ENCODE peak calls at places on chromosome 21, in nine cellular contexts. One of them, this sample, is unnamed.

GRCh38 chr21:45041351-45041805 is 33.0 kb upstream of the ADARB1 start:
- DNase-seq in tibial artery: peak; percentile 95
- DNase-seq in pancreas: peak; percentile 20
- DNase-seq in fibroblast of pulmonary artery: peak; percentile 85
- DNase-seq in astrocyte of the spinal cord: peak; percentile 71
- DNase-seq in GM23338: no peak
- DNase-seq in cardiac muscle cell: no peak
- DNase-seq in sigmoid colon: peak; percentile 94
- DNase-seq in fibroblast of lung: peak; percentile 88
- DNase-seq in this sample: no peak

GRCh38 chr21:38027901-38028300 is 111.6 kb upstream of the KCNJ6 start:
- DNase-seq in astrocyte of the spinal cord: no peak
- DNase-seq in GM23338: no peak
- DNase-seq in cardiac muscle cell: no peak
- DNase-seq in pancreas: no peak
- DNase-seq in tibial artery: no peak
- DNase-seq in fibroblast of pulmonary artery: peak; percentile 64
- DNase-seq in fibroblast of lung: no peak
- DNase-seq in sigmoid colon: no peak
- DNase-seq in this sample: no peak

GRCh38 chr21:34841154-34841553 is 172.4 kb downstream of the CLIC6 start:
- DNase-seq in GM23338: no peak
- DNase-seq in cardiac muscle cell: no peak
- DNase-seq in fibroblast of pulmonary artery: no peak
- DNase-seq in sigmoid colon: no peak
- DNase-seq in fibroblast of lung: no peak
- DNase-seq in pancreas: no peak
- DNase-seq in astrocyte of the spinal cord: no peak
- DNase-seq in tibial artery: no peak
- DNase-seq in this sample: no peak

GRCh38 chr21:45724345-45724961 is 80.9 kb downstream of the PCBP3 start:
- DNase-seq in tibial artery: no peak
- DNase-seq in GM23338: no peak
- DNase-seq in cardiac muscle cell: no peak
- DNase-seq in pancreas: no peak
- DNase-seq in fibroblast of lung: no peak
- DNase-seq in fibroblast of pulmonary artery: no peak
- DNase-seq in astrocyte of the spinal cord: no peak
- DNase-seq in sigmoid colon: no peak
- DNase-seq in this sample: no peak

GRCh38 chr21:44920694-44921604 is at the start of gene ITGB2:
- DNase-seq in fibroblast of pulmonary artery: no peak
- DNase-seq in tibial artery: peak; percentile 55
- DNase-seq in astrocyte of the spinal cord: no peak
- DNase-seq in fibroblast of lung: no peak
- DNase-seq in cardiac muscle cell: no peak
- DNase-seq in pancreas: no peak
- DNase-seq in GM23338: peak; percentile 36
- DNase-seq in sigmoid colon: no peak
- DNase-seq in this sample: no peak

GRCh38 chr21:18529253-18529652 is 125.7 kb upstream of the TMPRSS15 start:
- DNase-seq in pancreas: no peak
- DNase-seq in cardiac muscle cell: no peak
- DNase-seq in tibial artery: no peak
- DNase-seq in sigmoid colon: no peak
- DNase-seq in astrocyte of the spinal cord: peak; percentile 95
- DNase-seq in GM23338: no peak
- DNase-seq in fibroblast of lung: peak; percentile 81
- DNase-seq in fibroblast of pulmonary artery: peak; percentile 62
- DNase-seq in this sample: peak; percentile 94

GRCh38 chr21:46368533-46369285 is 44.8 kb downstream of the PCNT start:
- DNase-seq in astrocyte of the spinal cord: no peak
- DNase-seq in fibroblast of lung: no peak
- DNase-seq in sigmoid colon: no peak
- DNase-seq in GM23338: no peak
- DNase-seq in fibroblast of pulmonary artery: no peak
- DNase-seq in cardiac muscle cell: no peak
- DNase-seq in tibial artery: no peak
- DNase-seq in pancreas: no peak
- DNase-seq in this sample: no peak

GRCh38 chr21:40837456-40837855 is 9.5 kb downstream of the DSCAM start:
- DNase-seq in astrocyte of the spinal cord: peak; percentile 20
- DNase-seq in GM23338: no peak
- DNase-seq in sigmoid colon: no peak
- DNase-seq in tibial artery: no peak
- DNase-seq in cardiac muscle cell: no peak
- DNase-seq in fibroblast of pulmonary artery: no peak
- DNase-seq in fibroblast of lung: no peak
- DNase-seq in pancreas: no peak
- DNase-seq in this sample: no peak

GRCh38 chr21:23160914-23161313 is 2162.7 kb downstream of the NCAM2 start:
- DNase-seq in GM23338: no peak
- DNase-seq in astrocyte of the spinal cord: no peak
- DNase-seq in fibroblast of pulmonary artery: no peak
- DNase-seq in cardiac muscle cell: no peak
- DNase-seq in pancreas: no peak
- DNase-seq in fibroblast of lung: no peak
- DNase-seq in sigmoid colon: no peak
- DNase-seq in tibial artery: no peak
- DNase-seq in this sample: no peak

GRCh38 chr21:45226540-45227326 is 61.0 kb downstream of the POFUT2 start:
- DNase-seq in cardiac muscle cell: no peak
- DNase-seq in sigmoid colon: no peak
- DNase-seq in fibroblast of pulmonary artery: no peak
- DNase-seq in fibroblast of lung: no peak
- DNase-seq in GM23338: no peak
- DNase-seq in tibial artery: no peak
- DNase-seq in pancreas: no peak
- DNase-seq in astrocyte of the spinal cord: no peak
- DNase-seq in this sample: no peak

GRCh38 chr21:44692798-44693512 is 4.0 kb upstream of the KRTAP10-12 start:
- DNase-seq in sigmoid colon: no peak
- DNase-seq in pancreas: no peak
- DNase-seq in fibroblast of lung: no peak
- DNase-seq in GM23338: no peak
- DNase-seq in tibial artery: no peak
- DNase-seq in astrocyte of the spinal cord: no peak
- DNase-seq in cardiac muscle cell: no peak
- DNase-seq in fibroblast of pulmonary artery: no peak
- DNase-seq in this sample: no peak

GRCh38 chr21:45352621-45353125 is 52.3 kb upstream of the COL18A1 start:
- DNase-seq in sigmoid colon: no peak
- DNase-seq in fibroblast of lung: no peak
- DNase-seq in tibial artery: no peak
- DNase-seq in fibroblast of pulmonary artery: no peak
- DNase-seq in pancreas: no peak
- DNase-seq in GM23338: no peak
- DNase-seq in astrocyte of the spinal cord: no peak
- DNase-seq in cardiac muscle cell: no peak
- DNase-seq in this sample: no peak

DNA sequence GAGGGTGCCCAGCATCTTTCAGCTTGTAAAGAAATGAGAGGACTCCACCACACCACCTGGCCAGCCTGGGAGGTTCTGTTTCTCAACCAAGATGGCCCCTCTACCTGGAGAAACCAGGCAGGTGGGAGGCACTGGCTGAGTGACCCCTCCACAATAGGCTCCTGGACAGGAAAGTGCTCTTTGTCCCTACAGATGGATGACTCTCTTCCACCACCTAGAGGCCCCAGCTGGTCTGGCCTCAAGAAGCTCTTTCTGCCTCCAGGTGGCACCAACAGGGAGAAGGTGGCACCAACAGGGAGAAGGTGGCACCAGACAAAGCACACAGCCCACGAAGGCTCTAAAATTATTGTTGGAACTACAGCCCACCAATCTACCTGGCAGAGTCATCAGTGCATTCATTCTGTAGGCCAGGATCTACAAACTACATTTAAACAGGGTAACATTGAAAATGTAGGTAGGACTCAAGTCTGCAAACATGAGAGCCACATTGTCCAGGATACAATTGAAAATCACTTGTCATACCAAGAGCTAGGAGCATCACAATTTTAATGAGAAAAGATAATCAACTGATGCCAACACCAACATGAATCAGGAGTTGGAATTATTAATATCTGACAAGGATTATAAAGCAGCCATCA is 14.4 kb downstream of the TMPRSS3 start:
- DNase-seq in astrocyte of the spinal cord: peak; percentile 22
- DNase-seq in cardiac muscle cell: peak; percentile 15
- DNase-seq in sigmoid colon: no peak
- DNase-seq in tibial artery: no peak
- DNase-seq in fibroblast of pulmonary artery: peak; percentile 53
- DNase-seq in pancreas: peak; percentile 56
- DNase-seq in GM23338: peak; percentile 64
- DNase-seq in fibroblast of lung: peak; percentile 43
- DNase-seq in this sample: no peak
- TF ChIP-seq CTCF in astrocyte of the spinal cord: peak; percentile 80
- TF ChIP-seq CTCF in cardiac muscle cell: peak; percentile 77
- TF ChIP-seq CTCF in sigmoid colon: no peak
- TF ChIP-seq CTCF in tibial artery: no peak
- TF ChIP-seq CTCF in fibroblast of pulmonary artery: peak; percentile 81
- TF ChIP-seq CTCF in pancreas: peak; percentile 60
- TF ChIP-seq CTCF in GM23338: peak; percentile 68
- TF ChIP-seq CTCF in fibroblast of lung: peak; percentile 32
- TF ChIP-seq CTCF in this sample: peak; percentile 84

GRCh38 chr21:42188663-42189062 is 30.3 kb upstream of the ABCG1 start:
- DNase-seq in astrocyte of the spinal cord: no peak
- DNase-seq in cardiac muscle cell: no peak
- DNase-seq in fibroblast of pulmonary artery: no peak
- DNase-seq in GM23338: no peak
- DNase-seq in pancreas: no peak
- DNase-seq in sigmoid colon: no peak
- DNase-seq in tibial artery: no peak
- DNase-seq in fibroblast of lung: no peak
- DNase-seq in this sample: no peak
- H3K4me3 ChIP-seq in astrocyte of the spinal cord: no peak overlapping the region
- H3K4me3 ChIP-seq in cardiac muscle cell: no peak overlapping the region
- H3K4me3 ChIP-seq in fibroblast of pulmonary artery: no peak overlapping the region
- H3K4me3 ChIP-seq in GM23338: no peak overlapping the region
- H3K4me3 ChIP-seq in pancreas: no peak overlapping the region
- H3K4me3 ChIP-seq in sigmoid colon: no peak overlapping the region
- H3K4me3 ChIP-seq in tibial artery: no peak overlapping the region
- H3K4me3 ChIP-seq in fibroblast of lung: no peak overlapping the region
- H3K4me3 ChIP-seq in this sample: no peak overlapping the region

GRCh38 chr21:31515253-31515652 is 144.2 kb upstream of the SOD1 start:
- DNase-seq in fibroblast of lung: no peak
- DNase-seq in cardiac muscle cell: no peak
- DNase-seq in fibroblast of pulmonary artery: no peak
- DNase-seq in GM23338: no peak
- DNase-seq in tibial artery: no peak
- DNase-seq in astrocyte of the spinal cord: no peak
- DNase-seq in sigmoid colon: no peak
- DNase-seq in pancreas: no peak
- DNase-seq in this sample: no peak

GRCh38 chr21:31511258-31511657 is 148.2 kb upstream of the SOD1 start:
- DNase-seq in GM23338: no peak
- DNase-seq in fibroblast of lung: no peak
- DNase-seq in tibial artery: no peak
- DNase-seq in pancreas: no peak
- DNase-seq in astrocyte of the spinal cord: no peak
- DNase-seq in sigmoid colon: no peak
- DNase-seq in fibroblast of pulmonary artery: no peak
- DNase-seq in cardiac muscle cell: no peak
- DNase-seq in this sample: no peak

GRCh38 chr21:31517664-31518402 is 141.7 kb upstream of the SOD1 start:
- DNase-seq in cardiac muscle cell: no peak
- DNase-seq in fibroblast of lung: no peak
- DNase-seq in pancreas: no peak
- DNase-seq in sigmoid colon: no peak
- DNase-seq in GM23338: no peak
- DNase-seq in fibroblast of pulmonary artery: no peak
- DNase-seq in tibial artery: no peak
- DNase-seq in astrocyte of the spinal cord: no peak
- DNase-seq in this sample: no peak

GRCh38 chr21:31518580-31518979 is 140.9 kb upstream of the SOD1 start:
- DNase-seq in astrocyte of the spinal cord: no peak
- DNase-seq in cardiac muscle cell: no peak
- DNase-seq in tibial artery: no peak
- DNase-seq in fibroblast of pulmonary artery: no peak
- DNase-seq in GM23338: no peak
- DNase-seq in fibroblast of lung: no peak
- DNase-seq in pancreas: no peak
- DNase-seq in sigmoid colon: no peak
- DNase-seq in this sample: no peak

GRCh38 chr21:31514598-31514997 is 144.9 kb upstream of the SOD1 start:
- DNase-seq in tibial artery: no peak
- DNase-seq in cardiac muscle cell: peak; percentile 20
- DNase-seq in astrocyte of the spinal cord: peak; percentile 61
- DNase-seq in GM23338: peak; percentile 66
- DNase-seq in sigmoid colon: no peak
- DNase-seq in fibroblast of lung: no peak
- DNase-seq in fibroblast of pulmonary artery: no peak
- DNase-seq in pancreas: peak; percentile 41
- DNase-seq in this sample: no peak
- TF ChIP-seq CTCF in tibial artery: no peak
- TF ChIP-seq CTCF in cardiac muscle cell: peak; percentile 23
- TF ChIP-seq CTCF in astrocyte of the spinal cord: peak; percentile 26
- TF ChIP-seq CTCF in GM23338: no peak
- TF ChIP-seq CTCF in sigmoid colon: no peak
- TF ChIP-seq CTCF in fibroblast of lung: no peak
- TF ChIP-seq CTCF in fibroblast of pulmonary artery: no peak
- TF ChIP-seq CTCF in pancreas: no peak
- TF ChIP-seq CTCF in this sample: peak; percentile 37

DNA sequence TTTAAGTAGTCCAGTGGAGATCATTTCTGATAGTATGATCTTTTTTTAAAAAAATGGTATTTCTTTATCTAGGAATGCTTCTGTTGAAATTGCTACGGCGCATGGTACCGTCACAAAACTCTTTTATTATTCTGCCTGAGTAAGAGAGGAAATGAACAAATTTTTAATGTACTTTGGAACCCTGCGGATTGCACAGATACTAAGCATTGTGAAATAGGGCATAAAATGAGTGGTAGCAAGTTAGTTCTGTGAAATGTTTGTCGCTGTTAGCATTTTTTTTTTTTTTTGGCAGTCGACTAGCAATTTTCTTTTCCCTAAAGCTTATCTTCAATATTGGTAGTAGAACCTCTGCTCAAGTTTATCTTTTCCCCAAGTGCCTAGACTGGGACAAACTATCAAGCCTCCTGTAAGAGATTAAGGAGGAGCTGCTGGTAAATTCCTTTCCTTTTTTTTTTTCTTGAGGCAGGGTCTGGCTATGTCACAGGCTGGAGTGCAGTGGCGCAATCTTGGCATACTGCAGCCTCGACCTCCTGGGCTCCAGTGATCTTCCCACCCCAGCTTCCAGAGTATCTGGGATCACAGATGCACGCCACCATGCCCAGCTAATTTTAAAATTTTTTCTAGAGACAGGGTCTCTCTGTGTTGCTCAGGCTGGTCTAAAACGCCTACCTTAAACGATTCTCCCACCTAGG is 2.2 kb downstream of the ITSN1 start:
- DNase-seq in GM23338: peak; percentile 22
- DNase-seq in tibial artery: no peak
- DNase-seq in fibroblast of pulmonary artery: peak; percentile 92
- DNase-seq in astrocyte of the spinal cord: peak; percentile 63
- DNase-seq in cardiac muscle cell: no peak
- DNase-seq in sigmoid colon: peak; percentile 65
- DNase-seq in fibroblast of lung: peak; percentile 78
- DNase-seq in pancreas: no peak
- DNase-seq in this sample: no peak
- H3K4me3 ChIP-seq in GM23338: peak overlapping the region; percentile 52
- H3K4me3 ChIP-seq in tibial artery: peak overlapping the region; percentile 97
- H3K4me3 ChIP-seq in fibroblast of pulmonary artery: peak overlapping the region; percentile 80
- H3K4me3 ChIP-seq in astrocyte of the spinal cord: peak overlapping the region; percentile 69
- H3K4me3 ChIP-seq in cardiac muscle cell: peak overlapping the region; percentile 66
- H3K4me3 ChIP-seq in sigmoid colon: no peak overlapping the region
- H3K4me3 ChIP-seq in fibroblast of lung: peak overlapping the region; percentile 81
- H3K4me3 ChIP-seq in pancreas: peak overlapping the region; percentile 90
- H3K4me3 ChIP-seq in this sample: peak overlapping the region; percentile 89

This sample was measured in astrocyte of the cerebellum.